ENCODE peak calls at places on chromosome 6, in seven cellular contexts. One of them, this sample, is unnamed.

GRCh38 chr6:96704713-96705112 is 132.6 kb downstream of the GPR63 start:
- DNase-seq in breast epithelium: no peak
- DNase-seq in EH: no peak
- DNase-seq in tibial nerve: no peak
- DNase-seq in NCI-H748 treated with DMSO at 0.1 percent for 48 hours: no peak
- DNase-seq in right atrium auricular region: no peak
- DNase-seq in T-helper 2 cell: no peak
- DNase-seq in this sample: no peak

GRCh38 chr6:169957351-169957963 is 206.0 kb downstream of the ERMARD start:
- DNase-seq in breast epithelium: no peak
- DNase-seq in EH: no peak
- DNase-seq in tibial nerve: no peak
- DNase-seq in NCI-H748 treated with DMSO at 0.1 percent for 48 hours: no peak
- DNase-seq in right atrium auricular region: peak; percentile 26
- DNase-seq in T-helper 2 cell: no peak
- DNase-seq in this sample: no peak

GRCh38 chr6:5398530-5398929 is 137.2 kb downstream of the FARS2 start:
- DNase-seq in breast epithelium: no peak
- DNase-seq in EH: peak; percentile 60
- DNase-seq in tibial nerve: no peak
- DNase-seq in NCI-H748 treated with DMSO at 0.1 percent for 48 hours: peak; percentile 29
- DNase-seq in right atrium auricular region: no peak
- DNase-seq in T-helper 2 cell: no peak
- DNase-seq in this sample: no peak

GRCh38 chr6:42226251-42227143 is 8.8 kb upstream of the MRPS10 start:
- DNase-seq in breast epithelium: no peak
- DNase-seq in EH: peak; percentile 79
- DNase-seq in tibial nerve: no peak
- DNase-seq in NCI-H748 treated with DMSO at 0.1 percent for 48 hours: no peak
- DNase-seq in right atrium auricular region: no peak
- DNase-seq in T-helper 2 cell: no peak
- DNase-seq in this sample: no peak

GRCh38 chr6:87875781-87876180 is 171.9 kb upstream of the SPACA1 start:
- DNase-seq in breast epithelium: no peak
- DNase-seq in EH: no peak
- DNase-seq in tibial nerve: no peak
- DNase-seq in NCI-H748 treated with DMSO at 0.1 percent for 48 hours: no peak
- DNase-seq in right atrium auricular region: no peak
- DNase-seq in T-helper 2 cell: no peak
- DNase-seq in this sample: no peak

GRCh38 chr6:42120895-42121865 is 21.2 kb downstream of the C6orf132 start:
- DNase-seq in breast epithelium: no peak
- DNase-seq in EH: peak; percentile 70
- DNase-seq in tibial nerve: no peak
- DNase-seq in NCI-H748 treated with DMSO at 0.1 percent for 48 hours: no peak
- DNase-seq in right atrium auricular region: no peak
- DNase-seq in T-helper 2 cell: no peak
- DNase-seq in this sample: no peak

GRCh38 chr6:105536961-105537360 is 134.1 kb upstream of the PREP start:
- DNase-seq in breast epithelium: no peak
- DNase-seq in EH: no peak
- DNase-seq in tibial nerve: no peak
- DNase-seq in NCI-H748 treated with DMSO at 0.1 percent for 48 hours: no peak
- DNase-seq in right atrium auricular region: no peak
- DNase-seq in T-helper 2 cell: no peak
- DNase-seq in this sample: no peak

GRCh38 chr6:106517699-106518098 is 111.6 kb downstream of the RTN4IP1 start:
- DNase-seq in breast epithelium: no peak
- DNase-seq in EH: no peak
- DNase-seq in tibial nerve: no peak
- DNase-seq in NCI-H748 treated with DMSO at 0.1 percent for 48 hours: no peak
- DNase-seq in right atrium auricular region: no peak
- DNase-seq in T-helper 2 cell: no peak
- DNase-seq in this sample: no peak

GRCh38 chr6:136031982-136032381 is 180.5 kb downstream of the PDE7B start:
- DNase-seq in breast epithelium: no peak
- DNase-seq in EH: peak; percentile 61
- DNase-seq in tibial nerve: peak; percentile 42
- DNase-seq in NCI-H748 treated with DMSO at 0.1 percent for 48 hours: no peak
- DNase-seq in right atrium auricular region: no peak
- DNase-seq in T-helper 2 cell: no peak
- DNase-seq in this sample: no peak

GRCh38 chr6:161218222-161218621 is 55.6 kb downstream of the AGPAT4 start:
- DNase-seq in breast epithelium: no peak
- DNase-seq in EH: no peak
- DNase-seq in tibial nerve: no peak
- DNase-seq in NCI-H748 treated with DMSO at 0.1 percent for 48 hours: no peak
- DNase-seq in right atrium auricular region: no peak
- DNase-seq in T-helper 2 cell: no peak
- DNase-seq in this sample: no peak

GRCh38 chr6:90530882-90531281 is 56.0 kb downstream of the MAP3K7 start:
- DNase-seq in breast epithelium: no peak
- DNase-seq in EH: no peak
- DNase-seq in tibial nerve: no peak
- DNase-seq in NCI-H748 treated with DMSO at 0.1 percent for 48 hours: no peak
- DNase-seq in right atrium auricular region: no peak
- DNase-seq in T-helper 2 cell: no peak
- DNase-seq in this sample: no peak

GRCh38 chr6:141421378-141421777 is 711.3 kb upstream of the GJE1 start:
- DNase-seq in breast epithelium: no peak
- DNase-seq in EH: peak; percentile 90
- DNase-seq in tibial nerve: no peak
- DNase-seq in NCI-H748 treated with DMSO at 0.1 percent for 48 hours: no peak
- DNase-seq in right atrium auricular region: no peak
- DNase-seq in T-helper 2 cell: no peak
- DNase-seq in this sample: no peak

GRCh38 chr6:148611213-148611612 is 135.6 kb upstream of the UST start:
- DNase-seq in breast epithelium: no peak
- DNase-seq in EH: peak; percentile 84
- DNase-seq in tibial nerve: peak; percentile 79
- DNase-seq in NCI-H748 treated with DMSO at 0.1 percent for 48 hours: no peak
- DNase-seq in right atrium auricular region: peak; percentile 88
- DNase-seq in T-helper 2 cell: no peak
- DNase-seq in this sample: no peak